ENCODE peak calls at places on chromosomes 12 and 14, in four cellular contexts. One of them, this sample, is unnamed.

GRCh38 chr12:25069221-25069620 is 120.3 kb upstream of the BCAT1 start:
- DNase-seq in effector CD4-positive, alpha-beta T cell: no peak
- DNase-seq in smooth muscle cell of the brain vasculature: no peak
- DNase-seq in NCI-H1105 treated with DMSO at 0.1 percent for 48 hours: no peak
- DNase-seq in this sample: no peak

GRCh38 chr14:55814873-55815272 is 234.9 kb downstream of the KTN1 start:
- DNase-seq in effector CD4-positive, alpha-beta T cell: no peak
- DNase-seq in smooth muscle cell of the brain vasculature: peak; percentile 23
- DNase-seq in NCI-H1105 treated with DMSO at 0.1 percent for 48 hours: no peak
- DNase-seq in this sample: no peak

GRCh38 chr12:46933947-46934346 is 108.2 kb upstream of the SLC38A4 start:
- DNase-seq in effector CD4-positive, alpha-beta T cell: no peak
- DNase-seq in smooth muscle cell of the brain vasculature: peak; percentile 49
- DNase-seq in NCI-H1105 treated with DMSO at 0.1 percent for 48 hours: peak; percentile 41
- DNase-seq in this sample: no peak

GRCh38 chr12:58465418-58465817 is 454.9 kb downstream of the LRIG3 start:
- DNase-seq in effector CD4-positive, alpha-beta T cell: no peak
- DNase-seq in smooth muscle cell of the brain vasculature: no peak
- DNase-seq in NCI-H1105 treated with DMSO at 0.1 percent for 48 hours: no peak
- DNase-seq in this sample: no peak

GRCh38 chr12:50086148-50086547 is 1.0 kb downstream of the SMARCD1 start:
- DNase-seq in effector CD4-positive, alpha-beta T cell: no peak
- DNase-seq in smooth muscle cell of the brain vasculature: no peak
- DNase-seq in NCI-H1105 treated with DMSO at 0.1 percent for 48 hours: no peak
- DNase-seq in this sample: no peak

GRCh38 chr14:20278414-20278813 is 27.3 kb downstream of the TTC5 start:
- DNase-seq in effector CD4-positive, alpha-beta T cell: peak; percentile 29
- DNase-seq in smooth muscle cell of the brain vasculature: no peak
- DNase-seq in NCI-H1105 treated with DMSO at 0.1 percent for 48 hours: no peak
- DNase-seq in this sample: no peak

GRCh38 chr14:57637901-57638300 is 144.2 kb upstream of the CCDC198 start:
- DNase-seq in effector CD4-positive, alpha-beta T cell: no peak
- DNase-seq in smooth muscle cell of the brain vasculature: no peak
- DNase-seq in NCI-H1105 treated with DMSO at 0.1 percent for 48 hours: no peak
- DNase-seq in this sample: no peak

GRCh38 chr12:3837049-3837448 is 36.1 kb downstream of the PARP11 start:
- DNase-seq in effector CD4-positive, alpha-beta T cell: no peak
- DNase-seq in smooth muscle cell of the brain vasculature: no peak
- DNase-seq in NCI-H1105 treated with DMSO at 0.1 percent for 48 hours: no peak
- DNase-seq in this sample: no peak

GRCh38 chr14:81401420-81402122 is 1.4 kb upstream of the STON2 start:
- DNase-seq in effector CD4-positive, alpha-beta T cell: no peak
- DNase-seq in smooth muscle cell of the brain vasculature: no peak
- DNase-seq in NCI-H1105 treated with DMSO at 0.1 percent for 48 hours: no peak
- DNase-seq in this sample: no peak

GRCh38 chr14:104142136-104143041 is 4.0 kb downstream of the KIF26A start:
- DNase-seq in effector CD4-positive, alpha-beta T cell: no peak
- DNase-seq in smooth muscle cell of the brain vasculature: no peak
- DNase-seq in NCI-H1105 treated with DMSO at 0.1 percent for 48 hours: no peak
- DNase-seq in this sample: no peak

GRCh38 chr14:35254736-35255135 is 37.4 kb upstream of the PSMA6 start:
- DNase-seq in effector CD4-positive, alpha-beta T cell: no peak
- DNase-seq in smooth muscle cell of the brain vasculature: no peak
- DNase-seq in NCI-H1105 treated with DMSO at 0.1 percent for 48 hours: no peak
- DNase-seq in this sample: no peak

GRCh38 chr12:56346663-56347062 is 8.0 kb downstream of the IL23A start:
- DNase-seq in effector CD4-positive, alpha-beta T cell: no peak
- DNase-seq in smooth muscle cell of the brain vasculature: no peak
- DNase-seq in NCI-H1105 treated with DMSO at 0.1 percent for 48 hours: no peak
- DNase-seq in this sample: no peak

GRCh38 chr12:6607751-6608591 is 792 bp upstream of the CHD4 start:
- DNase-seq in effector CD4-positive, alpha-beta T cell: peak; percentile 58
- DNase-seq in smooth muscle cell of the brain vasculature: no peak
- DNase-seq in NCI-H1105 treated with DMSO at 0.1 percent for 48 hours: peak; percentile 97
- DNase-seq in this sample: no peak

GRCh38 chr12:112869091-112869490 is 37.7 kb upstream of the OAS1 start:
- DNase-seq in effector CD4-positive, alpha-beta T cell: no peak
- DNase-seq in smooth muscle cell of the brain vasculature: no peak
- DNase-seq in NCI-H1105 treated with DMSO at 0.1 percent for 48 hours: no peak
- DNase-seq in this sample: no peak

GRCh38 chr12:27899151-27899661 is 73.3 kb downstream of the PTHLH start:
- DNase-seq in effector CD4-positive, alpha-beta T cell: no peak
- DNase-seq in smooth muscle cell of the brain vasculature: peak; percentile 60
- DNase-seq in NCI-H1105 treated with DMSO at 0.1 percent for 48 hours: no peak
- DNase-seq in this sample: no peak

GRCh38 chr14:52840916-52841315 is 49.5 kb upstream of the GNPNAT1 start:
- DNase-seq in effector CD4-positive, alpha-beta T cell: no peak
- DNase-seq in smooth muscle cell of the brain vasculature: no peak
- DNase-seq in NCI-H1105 treated with DMSO at 0.1 percent for 48 hours: no peak
- DNase-seq in this sample: no peak

GRCh38 chr14:52791204-52792096 is at the start of gene GNPNAT1:
- DNase-seq in effector CD4-positive, alpha-beta T cell: peak; percentile 85
- DNase-seq in smooth muscle cell of the brain vasculature: peak; percentile 72
- DNase-seq in NCI-H1105 treated with DMSO at 0.1 percent for 48 hours: peak; percentile 72
- DNase-seq in this sample: peak; percentile 74

GRCh38 chr12:48865141-48865440 is 579 bp downstream of the RND1 start:
- DNase-seq in effector CD4-positive, alpha-beta T cell: peak; percentile 14
- DNase-seq in smooth muscle cell of the brain vasculature: no peak
- DNase-seq in NCI-H1105 treated with DMSO at 0.1 percent for 48 hours: no peak
- DNase-seq in this sample: no peak

GRCh38 chr14:100701314-100701713 is 25.4 kb upstream of the DLK1 start:
- DNase-seq in effector CD4-positive, alpha-beta T cell: no peak
- DNase-seq in smooth muscle cell of the brain vasculature: no peak
- DNase-seq in NCI-H1105 treated with DMSO at 0.1 percent for 48 hours: no peak
- DNase-seq in this sample: no peak

GRCh38 chr12:55899035-55899434 is 28.7 kb downstream of the PYM1 start:
- DNase-seq in effector CD4-positive, alpha-beta T cell: no peak
- DNase-seq in smooth muscle cell of the brain vasculature: no peak
- DNase-seq in NCI-H1105 treated with DMSO at 0.1 percent for 48 hours: no peak
- DNase-seq in this sample: no peak

GRCh38 chr14:88551936-88552565 is 2.8 kb downstream of the PTPN21 start:
- DNase-seq in effector CD4-positive, alpha-beta T cell: no peak
- DNase-seq in smooth muscle cell of the brain vasculature: no peak
- DNase-seq in NCI-H1105 treated with DMSO at 0.1 percent for 48 hours: no peak
- DNase-seq in this sample: no peak

GRCh38 chr12:47686645-47687240 is 19.1 kb downstream of the RPAP3 start:
- DNase-seq in effector CD4-positive, alpha-beta T cell: no peak
- DNase-seq in smooth muscle cell of the brain vasculature: no peak
- DNase-seq in NCI-H1105 treated with DMSO at 0.1 percent for 48 hours: peak; percentile 48
- DNase-seq in this sample: no peak

GRCh38 chr12:31118831-31119530 is 45.3 kb downstream of the DDX11 start:
- DNase-seq in effector CD4-positive, alpha-beta T cell: no peak
- DNase-seq in smooth muscle cell of the brain vasculature: no peak
- DNase-seq in NCI-H1105 treated with DMSO at 0.1 percent for 48 hours: peak; percentile 90
- DNase-seq in this sample: no peak

GRCh38 chr12:7642287-7642686 is 23.4 kb downstream of the APOBEC1 start:
- DNase-seq in effector CD4-positive, alpha-beta T cell: no peak
- DNase-seq in smooth muscle cell of the brain vasculature: no peak
- DNase-seq in NCI-H1105 treated with DMSO at 0.1 percent for 48 hours: no peak
- DNase-seq in this sample: no peak

GRCh38 chr14:23114669-23115491 is 4.2 kb downstream of the CEBPE start:
- DNase-seq in effector CD4-positive, alpha-beta T cell: no peak
- DNase-seq in smooth muscle cell of the brain vasculature: peak; percentile 78
- DNase-seq in NCI-H1105 treated with DMSO at 0.1 percent for 48 hours: no peak
- DNase-seq in this sample: no peak

This sample was measured in stimulated activated CD8-positive, alpha-beta memory T cell treated with anti-CD3 and anti-CD28 coated beads, Interleukin-7, amount 100 ng/mL, for 1 hour.